ENCODE peak calls at places on chromosomes 3 and 15, in five cellular contexts. S, H, P, G and D are unnamed samples.

GRCh38 chr3:16151109-16151508 is 23.4 kb upstream of the GALNT15 start:
- DNase-seq in S (peak; percentile 96), H (peak; percentile 67), P (peak; percentile 44), G (no peak), D (peak; percentile 69)

GRCh38 chr3:45677045-45677436 is 12.2 kb upstream of the SACM1L start:
- DNase-seq in S (no peak), H (peak; percentile 31), P (peak; percentile 85), G (no peak), D (peak; percentile 92)

GRCh38 chr3:141050576-141050912 is 603 bp upstream of the SPSB4 start:
- DNase-seq in S (no peak), H (no peak), P (no peak), G (no peak), D (no peak)

GRCh38 chr3:61730058-61730457 is 168.7 kb downstream of the PTPRG start:
- DNase-seq in S (no peak), H (no peak), P (no peak), G (no peak), D (no peak)

GRCh38 chr3:73740041-73740440 is 115.3 kb upstream of the PDZRN3 start:
- DNase-seq in S (no peak), H (no peak), P (no peak), G (no peak), D (no peak)

GRCh38 chr3:146163584-146163983 is 2.6 kb upstream of the PLOD2 start:
- DNase-seq in S (no peak), H (no peak), P (peak; percentile 99), G (no peak), D (peak; percentile 92)

GRCh38 chr3:39435006-39435748 is 28.7 kb downstream of the RPSA start:
- DNase-seq in S (no peak), H (no peak), P (no peak), G (no peak), D (no peak)

GRCh38 chr3:1404270-1404669 is 311.4 kb downstream of the CNTN6 start:
- DNase-seq in S (no peak), H (peak; percentile 69), P (no peak), G (peak; percentile 46), D (no peak)

GRCh38 chr3:8212794-8213193 is 288.8 kb upstream of the LMCD1 start:
- DNase-seq in S (no peak), H (no peak), P (no peak), G (no peak), D (no peak)

DNA sequence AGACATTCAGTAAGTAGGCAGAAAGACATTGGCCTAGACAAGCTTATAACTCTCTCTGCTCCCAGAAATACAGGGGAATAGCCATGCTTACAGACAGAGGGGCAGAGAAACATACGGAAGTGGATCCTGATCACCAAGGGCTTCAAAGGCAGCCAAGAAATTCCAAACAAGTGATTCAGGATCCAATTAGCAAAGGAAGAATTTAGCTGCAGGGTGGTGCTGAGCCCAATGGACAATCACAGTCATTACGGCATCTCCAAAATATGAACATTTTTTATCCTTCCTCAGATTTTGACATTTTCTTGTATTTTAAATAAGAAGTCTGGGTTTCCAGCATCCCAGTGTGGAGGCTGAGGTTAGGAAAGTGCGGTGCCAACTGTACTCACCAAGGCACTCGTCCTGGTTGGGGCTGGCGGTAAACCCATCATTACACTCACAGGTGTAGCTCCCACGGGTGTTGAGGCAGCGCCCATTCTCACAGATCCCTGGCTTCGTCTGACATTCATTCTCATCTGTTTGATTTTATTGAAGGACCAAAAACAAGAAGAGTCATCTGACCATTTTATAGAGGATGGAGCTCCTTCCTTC is 96.8 kb downstream of the DUT start:
- DNase-seq in S (no peak), H (no peak), P (no peak), G (no peak), D (peak; percentile 12)
- TF ChIP-seq CTCF in S (no peak), H (no peak), P (no peak), G (no peak), D (no peak)

DNA sequence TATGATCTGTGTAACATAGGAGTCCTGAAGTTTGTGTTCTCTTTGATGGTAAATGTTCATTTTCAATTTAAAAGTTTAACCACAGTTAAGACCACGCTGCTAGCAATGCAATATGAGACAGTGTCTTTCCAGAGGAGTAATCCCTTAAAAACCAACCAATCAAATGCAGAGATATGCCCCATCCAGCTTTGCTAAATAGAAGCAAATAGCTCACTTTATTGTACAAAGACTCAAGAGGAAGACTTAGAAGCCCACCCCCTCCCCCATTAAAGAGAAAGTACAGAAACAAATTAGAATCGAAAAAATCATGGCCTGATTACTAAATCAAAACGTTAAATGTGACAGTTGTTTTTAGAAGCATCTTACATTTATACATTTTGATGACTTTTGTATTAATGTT is 2.1 kb upstream of the ANP32A start:
- DNase-seq in S (no peak), H (no peak), P (no peak), G (no peak), D (no peak)
- H3K4me3 ChIP-seq in S (no peak overlapping the region), H (no peak overlapping the region), P (peak overlapping the region; percentile 98), G (no peak overlapping the region), D (no peak overlapping the region)

DNA sequence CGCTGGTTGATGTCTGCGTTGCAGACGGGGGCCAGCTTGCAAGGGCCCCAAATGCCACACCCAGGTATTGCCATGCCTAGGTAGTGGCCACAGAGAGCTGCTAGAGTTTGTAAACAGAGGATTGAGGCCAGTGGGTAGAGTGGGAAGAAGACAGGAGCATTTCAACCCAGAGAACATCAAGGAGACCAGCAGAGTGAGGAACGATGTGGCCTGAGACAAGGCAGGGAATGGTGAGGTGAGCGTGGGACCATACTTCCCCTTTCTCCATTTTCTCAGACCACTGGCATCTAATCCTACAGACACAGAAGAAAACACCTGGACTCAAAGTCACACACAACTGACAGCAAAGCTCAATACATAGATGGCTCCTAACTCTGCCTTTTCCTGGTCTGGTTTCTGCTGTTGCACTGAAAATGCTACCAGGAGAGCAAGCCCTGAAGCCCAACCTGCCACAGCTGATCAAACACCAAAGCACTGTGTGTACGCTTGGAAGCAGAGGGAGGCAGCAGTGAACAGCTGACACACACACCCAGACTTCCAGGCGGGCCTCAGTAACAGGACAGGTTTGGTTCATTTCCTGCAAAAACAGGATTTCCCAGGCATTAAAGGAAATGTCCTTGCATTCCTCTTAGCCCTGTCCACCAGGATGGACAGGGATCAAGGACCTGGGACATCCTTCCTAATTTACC is 1.6 kb downstream of the FAM174B start:
- DNase-seq in S (peak; percentile 86), H (peak; percentile 94), P (peak; percentile 69), G (peak; percentile 80), D (no peak)
- TF ChIP-seq CTCF in S (no peak), H (no peak), P (peak; percentile 28), G (no peak), D (peak; percentile 3)

DNA sequence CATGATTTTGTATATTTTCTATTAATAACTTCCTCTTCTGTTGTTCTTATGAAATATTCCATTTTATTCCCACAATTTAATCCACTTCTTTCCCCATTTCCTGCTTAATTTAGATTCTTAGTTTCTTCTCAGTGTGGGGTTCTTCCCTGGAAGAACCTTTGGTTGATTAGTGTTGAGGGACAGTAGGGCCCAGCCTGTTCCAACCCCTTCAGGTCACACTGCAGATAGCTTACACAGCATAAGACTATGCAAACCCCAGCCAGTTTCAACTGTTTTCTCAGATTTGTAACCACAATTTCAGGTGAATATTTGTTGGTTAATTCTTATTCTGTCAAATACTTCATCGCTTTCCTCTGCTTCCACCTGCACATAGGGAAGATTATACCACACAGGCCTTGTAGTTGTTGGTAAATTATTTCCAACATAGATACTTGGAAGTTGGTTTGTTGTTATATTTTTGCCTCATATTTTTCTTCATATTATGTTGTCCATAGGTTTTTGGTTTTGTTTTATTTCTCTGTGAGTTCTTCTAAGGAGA is 34.7 kb downstream of the AADACL2 start:
- DNase-seq in S (no peak), H (no peak), P (no peak), G (no peak), D (no peak)
- H3K4me3 ChIP-seq in S (no peak overlapping the region), H (no peak overlapping the region), P (no peak overlapping the region), G (no peak overlapping the region), D (no peak overlapping the region)

GRCh38 chr15:43939070-43939469 is 112.3 kb downstream of the WDR76 start:
- DNase-seq in S (no peak), H (no peak), P (peak; percentile 75), G (no peak), D (peak; percentile 42)
- TF ChIP-seq CTCF in S (no peak), H (no peak), P (peak; percentile 78), G (no peak), D (peak; percentile 65)

GRCh38 chr15:88324241-88325065 is 67.9 kb upstream of the NTRK3 start:
- DNase-seq in S (no peak), H (no peak), P (no peak), G (no peak), D (no peak)

GRCh38 chr15:88331291-88331690 is 74.8 kb upstream of the NTRK3 start:
- DNase-seq in S (no peak), H (peak; percentile 5), P (peak; percentile 33), G (no peak), D (peak; percentile 5)

GRCh38 chr15:88323468-88323867 is 66.9 kb upstream of the NTRK3 start:
- DNase-seq in S (no peak), H (no peak), P (no peak), G (no peak), D (no peak)

GRCh38 chr15:88326924-88327323 is 70.4 kb upstream of the NTRK3 start:
- DNase-seq in S (no peak), H (no peak), P (no peak), G (no peak), D (no peak)
- H3K4me3 ChIP-seq in S (no peak overlapping the region), H (no peak overlapping the region), P (no peak overlapping the region), G (no peak overlapping the region), D (no peak overlapping the region)

DNA sequence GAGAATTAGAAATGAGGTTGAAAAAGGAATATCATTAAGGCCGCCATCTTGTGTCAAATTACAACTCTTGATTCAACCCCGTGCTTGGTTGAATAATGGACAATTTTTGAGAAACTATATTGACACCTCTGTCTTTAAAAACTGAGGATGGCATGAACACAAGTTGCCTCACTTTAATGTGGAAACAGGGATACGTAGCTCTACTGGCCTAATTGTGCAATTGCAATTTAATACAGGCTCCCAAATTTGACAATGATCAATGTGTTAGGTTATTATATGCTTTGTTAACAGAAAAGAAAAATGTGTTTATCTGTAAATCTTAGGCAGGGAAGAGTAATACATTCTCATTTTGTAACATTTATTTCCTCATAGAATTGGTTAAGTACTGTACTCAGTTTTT is 77.1 kb upstream of the MCTP2 start:
- DNase-seq in S (no peak), H (no peak), P (no peak), G (no peak), D (no peak)
- TF ChIP-seq CTCF in S (no peak), H (no peak), P (peak; percentile 32), G (no peak), D (peak; percentile 5)

GRCh38 chr3:42653560-42654330 is at the start of gene ZBTB47:
- DNase-seq in S (peak; percentile 94), H (peak; percentile 57), P (peak; percentile 44), G (peak; percentile 61), D (peak; percentile 32)

GRCh38 chr3:42652251-42652610 is 1.3 kb upstream of the ZBTB47 start:
- DNase-seq in S (no peak), H (no peak), P (no peak), G (no peak), D (no peak)

GRCh38 chr3:42653303-42653559 is 266 bp upstream of the ZBTB47 start:
- DNase-seq in S (no peak), H (no peak), P (no peak), G (no peak), D (no peak)

GRCh38 chr3:42651248-42652091 is 2.0 kb upstream of the ZBTB47 start:
- DNase-seq in S (no peak), H (no peak), P (peak; percentile 53), G (no peak), D (peak; percentile 67)

GRCh38 chr3:42652611-42653302 is 740 bp upstream of the ZBTB47 start:
- DNase-seq in S (peak; percentile 95), H (peak; percentile 80), P (peak; percentile 90), G (peak; percentile 81), D (peak; percentile 86)
- H3K4me3 ChIP-seq in S (no peak overlapping the region), H (no peak overlapping the region), P (peak overlapping the region; percentile 85), G (peak overlapping the region; percentile 82), D (peak overlapping the region; percentile 76)